ENCODE peak calls at places on chromosomes 13 and 19, in five cellular contexts. One of them, this sample, is unnamed. For H3K27me3 and H3K36me3, the result is how much of the 10 kb centered on the place peaks cover.

GRCh38 chr13:74556002-74556551 is 421.9 kb upstream of the KLF12 start:
- DNase-seq in uterus: no peak
- DNase-seq in endodermal cell: no peak
- DNase-seq in heart left ventricle: no peak
- DNase-seq in ovary: no peak
- DNase-seq in this sample: no peak

GRCh38 chr13:41563501-41564001 is 106.2 kb downstream of the RGCC start:
- DNase-seq in endodermal cell: no peak
- DNase-seq in heart left ventricle: no peak
- DNase-seq in ovary: no peak
- DNase-seq in uterus: no peak
- DNase-seq in this sample: no peak

GRCh38 chr19:1039646-1040475 is at the start of gene ABCA7:
- DNase-seq in heart left ventricle: peak
- DNase-seq in uterus: peak
- DNase-seq in ovary: peak
- DNase-seq in endodermal cell: peak
- DNase-seq in this sample: peak

GRCh38 chr13:95948646-95949045 is 104.6 kb downstream of the UGGT2 start:
- DNase-seq in heart left ventricle: no peak
- DNase-seq in uterus: no peak
- DNase-seq in ovary: no peak
- DNase-seq in endodermal cell: no peak
- DNase-seq in this sample: no peak

GRCh38 chr13:106480511-106480910 is 55.0 kb downstream of the EFNB2 start:
- DNase-seq in ovary: no peak
- DNase-seq in heart left ventricle: peak
- DNase-seq in uterus: no peak
- DNase-seq in endodermal cell: no peak
- DNase-seq in this sample: no peak

GRCh38 chr19:38852231-38853044 is 2.7 kb upstream of the HNRNPL start:
- DNase-seq in uterus: peak
- DNase-seq in heart left ventricle: peak
- DNase-seq in ovary: peak
- DNase-seq in endodermal cell: peak
- DNase-seq in this sample: no peak

GRCh38 chr19:12769689-12770088 is 5.7 kb downstream of the HOOK2 start:
- DNase-seq in uterus: no peak
- DNase-seq in heart left ventricle: no peak
- DNase-seq in endodermal cell: peak
- DNase-seq in ovary: no peak
- DNase-seq in this sample: no peak

GRCh38 chr19:18284710-18285430 is 3.4 kb upstream of the JUND start:
- DNase-seq in heart left ventricle: no peak
- DNase-seq in ovary: no peak
- DNase-seq in uterus: no peak
- DNase-seq in endodermal cell: no peak
- DNase-seq in this sample: no peak

GRCh38 chr19:15428956-15429824 is 10.4 kb upstream of the AKAP8L start:
- DNase-seq in endodermal cell: no peak
- DNase-seq in heart left ventricle: peak
- DNase-seq in uterus: no peak
- DNase-seq in ovary: no peak
- DNase-seq in this sample: no peak

GRCh38 chr19:18985257-18985656 is 44.2 kb upstream of the HOMER3 start:
- DNase-seq in ovary: no peak
- DNase-seq in endodermal cell: no peak
- DNase-seq in heart left ventricle: no peak
- DNase-seq in uterus: no peak
- DNase-seq in this sample: no peak

GRCh38 chr13:93476175-93476574 is 249.6 kb downstream of the GPC6 start:
- DNase-seq in heart left ventricle: no peak
- DNase-seq in endodermal cell: no peak
- DNase-seq in ovary: no peak
- DNase-seq in uterus: no peak
- DNase-seq in this sample: no peak

GRCh38 chr19:54024660-54025059 is 33.2 kb downstream of the CACNG6 start:
- DNase-seq in endodermal cell: no peak
- DNase-seq in uterus: no peak
- DNase-seq in heart left ventricle: no peak
- DNase-seq in ovary: no peak
- DNase-seq in this sample: no peak

GRCh38 chr13:98678741-98679140 is 73.7 kb downstream of the SLC15A1 start:
- DNase-seq in heart left ventricle: no peak
- DNase-seq in endodermal cell: no peak
- DNase-seq in ovary: no peak
- DNase-seq in uterus: no peak
- DNase-seq in this sample: no peak

GRCh38 chr13:60759499-60759898 is 362.5 kb downstream of the TDRD3 start:
- DNase-seq in ovary: no peak
- DNase-seq in uterus: no peak
- DNase-seq in heart left ventricle: no peak
- DNase-seq in endodermal cell: peak
- DNase-seq in this sample: no peak

GRCh38 chr19:37251308-37252229 is 33.6 kb downstream of the ZNF383 start:
- DNase-seq in heart left ventricle: peak
- DNase-seq in endodermal cell: no peak
- DNase-seq in ovary: peak
- DNase-seq in uterus: peak
- DNase-seq in this sample: peak

GRCh38 chr13:21541271-21541670 is 62.7 kb downstream of the MICU2 start:
- DNase-seq in ovary: no peak
- DNase-seq in uterus: no peak
- DNase-seq in endodermal cell: no peak
- DNase-seq in heart left ventricle: no peak
- DNase-seq in this sample: no peak

GRCh38 chr13:85194482-85194881 is 604.7 kb downstream of the SLITRK6 start:
- DNase-seq in uterus: no peak
- DNase-seq in ovary: no peak
- DNase-seq in endodermal cell: no peak
- DNase-seq in heart left ventricle: no peak
- DNase-seq in this sample: no peak

GRCh38 chr19:43812689-43813088 is 10.4 kb upstream of the LYPD5 start:
- DNase-seq in uterus: no peak
- DNase-seq in ovary: no peak
- DNase-seq in heart left ventricle: no peak
- DNase-seq in endodermal cell: no peak
- DNase-seq in this sample: no peak

GRCh38 chr13:94427313-94427712 is 52.2 kb downstream of the DCT start:
- DNase-seq in heart left ventricle: no peak
- DNase-seq in ovary: no peak
- DNase-seq in endodermal cell: no peak
- DNase-seq in uterus: no peak
- DNase-seq in this sample: no peak

GRCh38 chr19:42857544-42857867 is 22.0 kb downstream of the PSG1 start:
- DNase-seq in endodermal cell: no peak
- DNase-seq in uterus: no peak
- DNase-seq in heart left ventricle: no peak
- DNase-seq in ovary: no peak
- DNase-seq in this sample: no peak

GRCh38 chr19:48608798-48609263 is 2.3 kb downstream of the SPACA4 start:
- DNase-seq in uterus: no peak
- DNase-seq in heart left ventricle: no peak
- DNase-seq in endodermal cell: peak
- DNase-seq in ovary: no peak
- DNase-seq in this sample: no peak

GRCh38 chr13:66128201-66128600 is 1101.9 kb downstream of the PCDH9 start:
- DNase-seq in heart left ventricle: no peak
- DNase-seq in endodermal cell: no peak
- DNase-seq in ovary: no peak
- DNase-seq in uterus: no peak
- DNase-seq in this sample: no peak

GRCh38 chr13:114144606-114145244 is 12.3 kb upstream of the RASA3 start:
- DNase-seq in uterus: no peak
- DNase-seq in ovary: no peak
- DNase-seq in endodermal cell: no peak
- DNase-seq in heart left ventricle: no peak
- DNase-seq in this sample: no peak

GRCh38 chr13:104382941-104383340 is 1316.7 kb upstream of the SLC10A2 start:
- DNase-seq in ovary: no peak
- DNase-seq in uterus: no peak
- DNase-seq in endodermal cell: no peak
- DNase-seq in heart left ventricle: no peak
- DNase-seq in this sample: no peak

GRCh38 chr19:38691938-38692457 is 44.5 kb downstream of the ACTN4 start:
- DNase-seq in heart left ventricle: peak
- DNase-seq in endodermal cell: no peak
- DNase-seq in uterus: peak
- DNase-seq in ovary: no peak
- DNase-seq in this sample: peak

GRCh38 chr19:39833464-39834286 is at the start of gene DYRK1B:
- DNase-seq in endodermal cell: peak
- DNase-seq in ovary: peak
- DNase-seq in heart left ventricle: peak
- DNase-seq in uterus: peak
- DNase-seq in this sample: peak

GRCh38 chr19:48186541-48186991 is 16.1 kb downstream of the ZSWIM9 start:
- DNase-seq in heart left ventricle: no peak
- DNase-seq in ovary: no peak
- DNase-seq in endodermal cell: no peak
- DNase-seq in uterus: no peak
- DNase-seq in this sample: no peak

GRCh38 chr13:40206241-40207109 is 460.0 kb downstream of the FOXO1 start:
- DNase-seq in ovary: no peak
- DNase-seq in endodermal cell: no peak
- DNase-seq in heart left ventricle: no peak
- DNase-seq in uterus: no peak
- DNase-seq in this sample: no peak
- H3K4me3 ChIP-seq in ovary: no peak
- H3K4me3 ChIP-seq in endodermal cell: no peak
- H3K4me3 ChIP-seq in heart left ventricle: no peak
- H3K4me3 ChIP-seq in uterus: no peak
- H3K4me3 ChIP-seq in this sample: no peak

DNA sequence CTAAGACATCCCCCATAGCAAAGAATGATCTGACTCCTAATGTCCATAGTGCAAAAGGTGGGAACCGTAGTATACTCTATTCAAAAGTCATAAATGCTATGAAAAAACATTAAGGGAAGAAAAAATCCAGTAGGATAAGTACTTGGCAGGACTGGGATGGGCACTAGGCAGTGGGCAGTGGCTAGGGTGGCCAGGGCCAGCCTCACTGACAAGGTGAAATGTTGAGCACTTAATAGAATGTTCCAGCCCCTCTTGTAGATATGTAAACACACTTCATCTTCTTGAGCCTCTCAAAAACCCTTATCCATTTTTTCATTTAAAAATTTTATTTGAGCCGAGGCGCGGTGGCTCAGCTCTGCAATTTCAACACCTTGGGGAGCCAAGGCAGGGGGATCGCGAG is 1.5 kb upstream of the CLEC4G start:
- DNase-seq in heart left ventricle: no peak
- DNase-seq in uterus: no peak
- DNase-seq in ovary: no peak
- DNase-seq in endodermal cell: no peak
- DNase-seq in this sample: no peak
- H3K27me3 ChIP-seq in heart left ventricle: under half
- H3K27me3 ChIP-seq in uterus: under half
- H3K27me3 ChIP-seq in ovary: under half
- H3K27me3 ChIP-seq in endodermal cell: half or more
- H3K27me3 ChIP-seq in this sample: under half

GRCh38 chr19:44968118-44968517 is 12.9 kb downstream of the CLPTM1 start:
- DNase-seq in ovary: no peak
- DNase-seq in heart left ventricle: no peak
- DNase-seq in endodermal cell: no peak
- DNase-seq in uterus: no peak
- DNase-seq in this sample: no peak

GRCh38 chr19:44969437-44969836 is 14.3 kb downstream of the CLPTM1 start:
- DNase-seq in ovary: no peak
- DNase-seq in uterus: no peak
- DNase-seq in heart left ventricle: no peak
- DNase-seq in endodermal cell: no peak
- DNase-seq in this sample: no peak

GRCh38 chr19:44973982-44974735 is 19.0 kb downstream of the CLPTM1 start:
- DNase-seq in endodermal cell: no peak
- DNase-seq in heart left ventricle: no peak
- DNase-seq in uterus: no peak
- DNase-seq in ovary: no peak
- DNase-seq in this sample: no peak

GRCh38 chr19:44972802-44973201 is 17.6 kb downstream of the CLPTM1 start:
- DNase-seq in uterus: no peak
- DNase-seq in heart left ventricle: no peak
- DNase-seq in endodermal cell: no peak
- DNase-seq in ovary: no peak
- DNase-seq in this sample: no peak

DNA sequence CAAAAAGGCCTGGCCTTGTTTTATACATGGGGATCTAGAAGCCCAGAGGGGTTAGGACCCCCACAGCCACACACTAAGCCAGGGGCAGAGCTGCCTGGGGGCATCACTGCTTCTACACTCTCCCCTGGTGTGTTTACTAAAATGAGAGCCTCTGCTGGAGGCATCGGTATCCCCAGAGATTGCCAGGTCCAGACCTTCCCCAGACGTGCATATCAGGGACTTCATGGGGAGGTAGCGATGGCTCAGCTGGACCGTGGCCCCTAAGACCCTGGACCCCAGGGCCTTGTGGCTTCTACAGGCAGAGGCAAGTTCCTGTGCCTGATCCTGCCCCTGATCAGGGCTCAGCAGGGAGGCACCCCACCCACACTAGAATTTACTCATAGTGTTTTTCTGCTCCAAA is 13.5 kb downstream of the CLPTM1 start:
- DNase-seq in ovary: no peak
- DNase-seq in uterus: no peak
- DNase-seq in heart left ventricle: no peak
- DNase-seq in endodermal cell: no peak
- DNase-seq in this sample: no peak
- H3K36me3 ChIP-seq in ovary: under half
- H3K36me3 ChIP-seq in uterus: under half
- H3K36me3 ChIP-seq in heart left ventricle: half or more
- H3K36me3 ChIP-seq in endodermal cell: under half
- H3K36me3 ChIP-seq in this sample: under half

DNA sequence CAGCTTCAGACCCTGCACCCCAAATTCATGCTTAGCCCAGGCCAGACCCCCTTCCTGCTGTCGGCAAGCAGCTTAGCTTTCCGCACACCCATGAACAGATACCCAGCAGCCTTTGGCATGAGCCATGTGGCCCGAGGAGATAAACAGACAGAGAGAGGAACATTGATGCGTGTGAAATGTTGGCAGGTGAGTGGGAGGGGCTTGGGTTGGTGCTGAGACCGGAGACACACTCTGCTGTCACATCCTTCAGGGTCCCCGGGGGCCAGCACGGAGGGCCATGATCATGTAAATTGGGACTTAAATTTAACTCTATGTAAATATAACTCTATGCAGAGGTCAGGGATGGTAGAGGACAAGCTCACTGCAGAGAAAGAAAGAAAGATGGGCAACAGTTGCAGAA is 1.5 kb downstream of the CD22 start:
- DNase-seq in endodermal cell: no peak
- DNase-seq in ovary: no peak
- DNase-seq in uterus: no peak
- DNase-seq in heart left ventricle: no peak
- DNase-seq in this sample: no peak
- H3K4me3 ChIP-seq in endodermal cell: no peak
- H3K4me3 ChIP-seq in ovary: no peak
- H3K4me3 ChIP-seq in uterus: no peak
- H3K4me3 ChIP-seq in heart left ventricle: no peak
- H3K4me3 ChIP-seq in this sample: no peak

GRCh38 chr19:4149518-4150288 is 3.7 kb upstream of the CREB3L3 start:
- DNase-seq in ovary: no peak
- DNase-seq in endodermal cell: no peak
- DNase-seq in uterus: no peak
- DNase-seq in heart left ventricle: no peak
- DNase-seq in this sample: no peak
- H3K27me3 ChIP-seq in ovary: under half
- H3K27me3 ChIP-seq in endodermal cell: under half
- H3K27me3 ChIP-seq in uterus: under half
- H3K27me3 ChIP-seq in heart left ventricle: under half
- H3K27me3 ChIP-seq in this sample: under half

GRCh38 chr13:102793583-102794355 is 5.0 kb downstream of the POGLUT2 start:
- DNase-seq in endodermal cell: no peak
- DNase-seq in ovary: no peak
- DNase-seq in uterus: no peak
- DNase-seq in heart left ventricle: no peak
- DNase-seq in this sample: no peak
- H3K36me3 ChIP-seq in endodermal cell: under half
- H3K36me3 ChIP-seq in ovary: under half
- H3K36me3 ChIP-seq in uterus: under half
- H3K36me3 ChIP-seq in heart left ventricle: under half
- H3K36me3 ChIP-seq in this sample: under half